ENCODE peak calls at places on chromosomes 11 and 22, in five cellular contexts. L is A549, Y is HepG2, K is GM12878, J is H1. E is an unnamed sample.

GRCh38 chr22:49827307-49827852 is 293 bp downstream of the BRD1 start:
- DNase-seq in Y (no peak), L (no peak), J (no peak), K (no peak), E (peak)

GRCh38 chr11:130213143-130213978 is 53.8 kb downstream of the ST14 start:
- DNase-seq in J (peak), L (peak), Y (peak), K (no peak), E (peak)

GRCh38 chr11:120137611-120138521 is at the start of gene TRIM29:
- DNase-seq in J (peak), Y (no peak), L (no peak), K (no peak), E (no peak)

GRCh38 chr11:86746509-86746908 is 53.8 kb upstream of the PRSS23 start:
- DNase-seq in L (no peak), Y (no peak), J (no peak), K (no peak), E (no peak)

GRCh38 chr11:115473167-115473566 is 31.0 kb downstream of the CADM1 start:
- DNase-seq in Y (no peak), K (no peak), L (no peak), J (no peak), E (no peak)

GRCh38 chr11:14585438-14585837 is 58.2 kb upstream of the PDE3B start:
- DNase-seq in K (no peak), L (no peak), J (no peak), Y (no peak), E (no peak)

GRCh38 chr22:22745225-22746060 is 101.0 kb downstream of the GGTLC2 start:
- DNase-seq in J (peak), L (peak), K (no peak), Y (peak), E (peak)

GRCh38 chr11:95715777-95716241 is 73.8 kb downstream of the FAM76B start:
- DNase-seq in L (no peak), Y (peak), J (no peak), K (peak), E (no peak)

GRCh38 chr11:11963842-11964773 is 44.3 kb downstream of the DKK3 start:
- DNase-seq in Y (no peak), L (no peak), J (peak), K (no peak), E (no peak)

GRCh38 chr11:120197254-120197891 is 13.5 kb upstream of the OAF start:
- DNase-seq in L (no peak), J (no peak), K (no peak), Y (peak), E (no peak)

GRCh38 chr22:43000441-43001175 is 14.3 kb downstream of the PACSIN2 start:
- DNase-seq in J (no peak), Y (no peak), K (no peak), L (no peak), E (no peak)

GRCh38 chr11:65210748-65211147 is 29.0 kb downstream of the CAPN1 start:
- DNase-seq in K (no peak), Y (no peak), J (no peak), L (no peak), E (no peak)

GRCh38 chr11:27864046-27865025 is 164.1 kb upstream of the BDNF start:
- DNase-seq in J (no peak), L (no peak), K (no peak), Y (no peak), E (no peak)

GRCh38 chr22:31496735-31497146 is 405 bp downstream of the SFI1 start:
- DNase-seq in J (no peak), K (no peak), Y (no peak), L (no peak), E (peak)

GRCh38 chr22:35567794-35568193 is 27.2 kb downstream of the RASD2 start:
- DNase-seq in L (no peak), K (no peak), Y (no peak), J (no peak), E (no peak)

GRCh38 chr11:62418733-62419132 is at the start of gene SCGB1A1:
- DNase-seq in Y (no peak), K (no peak), L (no peak), J (no peak), E (no peak)

GRCh38 chr11:107598225-107599139 is 7.5 kb downstream of the ELMOD1 start:
- DNase-seq in J (peak), K (no peak), L (peak), Y (no peak), E (no peak)

GRCh38 chr11:34621876-34622275 is 983 bp downstream of the EHF start:
- DNase-seq in L (no peak), J (no peak), Y (peak), K (no peak), E (no peak)

GRCh38 chr11:34625576-34625975 is 4.7 kb downstream of the EHF start:
- DNase-seq in L (no peak), Y (no peak), K (no peak), J (no peak), E (no peak)

GRCh38 chr11:34623463-34623862 is 2.6 kb downstream of the EHF start:
- DNase-seq in K (no peak), L (no peak), J (no peak), Y (no peak), E (no peak)

GRCh38 chr11:34626393-34626792 is 5.5 kb downstream of the EHF start:
- DNase-seq in J (no peak), K (no peak), L (no peak), Y (no peak), E (no peak)

GRCh38 chr11:34624069-34624468 is 3.2 kb downstream of the EHF start:
- DNase-seq in J (no peak), L (no peak), Y (no peak), K (peak), E (no peak)
- TF ChIP-seq CEBPB in J (no peak), L (no peak), Y (no peak), K (no peak), E (no peak)

GRCh38 chr22:21624120-21624879 is 5.5 kb downstream of the YDJC start:
- DNase-seq in Y (no peak), J (peak), L (peak), K (no peak), E (peak)
- TF ChIP-seq MAX in Y (no peak), J (no peak), L (no peak), K (no peak), E (no peak)

GRCh38 chr22:47328550-47329243 is 566.2 kb downstream of the TBC1D22A start:
- DNase-seq in Y (peak), J (no peak), L (peak), K (no peak), E (peak)
- TF ChIP-seq HDAC2 in Y (no peak), J (no peak), L (no peak), K (no peak), E (no peak)

GRCh38 chr22:19176732-19177131 is 1.8 kb downstream of the SLC25A1 start:
- DNase-seq in Y (no peak), L (no peak), K (no peak), J (no peak), E (no peak)

GRCh38 chr22:19175026-19175601 is 3.4 kb downstream of the SLC25A1 start:
- DNase-seq in L (no peak), Y (no peak), K (no peak), J (no peak), E (no peak)

GRCh38 chr22:19177164-19178064 is 1.1 kb downstream of the SLC25A1 start:
- DNase-seq in Y (no peak), L (no peak), J (no peak), K (no peak), E (peak)

GRCh38 chr22:19175602-19176174 is 2.8 kb downstream of the SLC25A1 start:
- DNase-seq in K (no peak), L (no peak), Y (no peak), J (no peak), E (no peak)

GRCh38 chr22:19176175-19176630 is 2.3 kb downstream of the SLC25A1 start:
- DNase-seq in J (peak), L (no peak), Y (no peak), K (no peak), E (no peak)
- TF ChIP-seq CEBPB in J (no peak), L (no peak), Y (no peak), K (no peak), E (no peak)

GRCh38 chr11:122756417-122756816 is 81.9 kb upstream of the CRTAM start:
- DNase-seq in L (no peak), Y (no peak), J (no peak), K (no peak), E (no peak)

GRCh38 chr11:122754028-122754427 is 84.3 kb upstream of the CRTAM start:
- DNase-seq in Y (no peak), K (no peak), J (no peak), L (no peak), E (no peak)

GRCh38 chr11:122755941-122756340 is 82.4 kb upstream of the CRTAM start:
- DNase-seq in J (no peak), Y (no peak), L (no peak), K (no peak), E (no peak)

GRCh38 chr11:122755409-122755808 is 82.9 kb upstream of the CRTAM start:
- DNase-seq in J (no peak), K (no peak), L (no peak), Y (no peak), E (peak)

GRCh38 chr11:122754553-122755322 is 83.6 kb upstream of the CRTAM start:
- DNase-seq in L (no peak), J (peak), Y (peak), K (no peak), E (peak)
- TF ChIP-seq MAX in L (no peak), J (no peak), Y (no peak), K (no peak), E (no peak)

GRCh38 chr11:46895821-46896220 is 22.5 kb downstream of the LRP4 start:
- DNase-seq in K (no peak), L (no peak), J (no peak), Y (no peak), E (no peak)
- TF ChIP-seq HDAC2 in K (no peak), L (no peak), J (no peak), Y (no peak), E (no peak)